ENCODE peak calls at places on chromosomes 13 and 19, in eight cellular contexts. One of them, this sample, is unnamed.

GRCh38 chr19:5083547-5083965 is 114.6 kb downstream of the KDM4B start:
- DNase-seq in activated naive CD8-positive, alpha-beta T cell treated with anti-CD3 and anti-CD28 coated beads, Interleukin-2, amount 50 U/mL, for 16 hours: no peak
- DNase-seq in colonic mucosa: no peak
- DNase-seq in myocyte: no peak
- DNase-seq in renal cortical epithelial cell: no peak
- DNase-seq in T-cell: no peak
- DNase-seq in Peyer's patch: no peak
- DNase-seq in stimulated activated CD8-positive, alpha-beta memory T cell treated with anti-CD3 and anti-CD28 coated beads, Interleukin-15, amount 100 ng/mL, for 24 hours: no peak
- DNase-seq in this sample: no peak

GRCh38 chr13:57629821-57630235 is 1.7 kb upstream of the PCDH17 start:
- DNase-seq in activated naive CD8-positive, alpha-beta T cell treated with anti-CD3 and anti-CD28 coated beads, Interleukin-2, amount 50 U/mL, for 16 hours: no peak
- DNase-seq in colonic mucosa: peak
- DNase-seq in myocyte: no peak
- DNase-seq in renal cortical epithelial cell: peak
- DNase-seq in T-cell: peak
- DNase-seq in Peyer's patch: peak
- DNase-seq in stimulated activated CD8-positive, alpha-beta memory T cell treated with anti-CD3 and anti-CD28 coated beads, Interleukin-15, amount 100 ng/mL, for 24 hours: no peak
- DNase-seq in this sample: peak

GRCh38 chr13:33494596-33495214 is 209.2 kb upstream of the STARD13 start:
- DNase-seq in activated naive CD8-positive, alpha-beta T cell treated with anti-CD3 and anti-CD28 coated beads, Interleukin-2, amount 50 U/mL, for 16 hours: no peak
- DNase-seq in colonic mucosa: no peak
- DNase-seq in myocyte: peak
- DNase-seq in renal cortical epithelial cell: peak
- DNase-seq in T-cell: no peak
- DNase-seq in Peyer's patch: no peak
- DNase-seq in stimulated activated CD8-positive, alpha-beta memory T cell treated with anti-CD3 and anti-CD28 coated beads, Interleukin-15, amount 100 ng/mL, for 24 hours: no peak
- DNase-seq in this sample: peak

GRCh38 chr19:42066075-42066754 is 3.8 kb downstream of the GRIK5 start:
- DNase-seq in activated naive CD8-positive, alpha-beta T cell treated with anti-CD3 and anti-CD28 coated beads, Interleukin-2, amount 50 U/mL, for 16 hours: no peak
- DNase-seq in colonic mucosa: no peak
- DNase-seq in myocyte: peak
- DNase-seq in renal cortical epithelial cell: no peak
- DNase-seq in T-cell: no peak
- DNase-seq in Peyer's patch: no peak
- DNase-seq in stimulated activated CD8-positive, alpha-beta memory T cell treated with anti-CD3 and anti-CD28 coated beads, Interleukin-15, amount 100 ng/mL, for 24 hours: no peak
- DNase-seq in this sample: no peak

GRCh38 chr19:14440049-14440448 is 6.9 kb downstream of the PKN1 start:
- DNase-seq in activated naive CD8-positive, alpha-beta T cell treated with anti-CD3 and anti-CD28 coated beads, Interleukin-2, amount 50 U/mL, for 16 hours: peak
- DNase-seq in colonic mucosa: peak
- DNase-seq in myocyte: no peak
- DNase-seq in renal cortical epithelial cell: no peak
- DNase-seq in T-cell: peak
- DNase-seq in Peyer's patch: peak
- DNase-seq in stimulated activated CD8-positive, alpha-beta memory T cell treated with anti-CD3 and anti-CD28 coated beads, Interleukin-15, amount 100 ng/mL, for 24 hours: peak
- DNase-seq in this sample: no peak

GRCh38 chr13:91592050-91593014 is 193.9 kb downstream of the GPC5 start:
- DNase-seq in activated naive CD8-positive, alpha-beta T cell treated with anti-CD3 and anti-CD28 coated beads, Interleukin-2, amount 50 U/mL, for 16 hours: no peak
- DNase-seq in colonic mucosa: no peak
- DNase-seq in myocyte: no peak
- DNase-seq in renal cortical epithelial cell: no peak
- DNase-seq in T-cell: no peak
- DNase-seq in Peyer's patch: no peak
- DNase-seq in stimulated activated CD8-positive, alpha-beta memory T cell treated with anti-CD3 and anti-CD28 coated beads, Interleukin-15, amount 100 ng/mL, for 24 hours: no peak
- DNase-seq in this sample: no peak

GRCh38 chr19:19538077-19538764 is at the start of gene CILP2:
- DNase-seq in activated naive CD8-positive, alpha-beta T cell treated with anti-CD3 and anti-CD28 coated beads, Interleukin-2, amount 50 U/mL, for 16 hours: no peak
- DNase-seq in colonic mucosa: peak
- DNase-seq in myocyte: no peak
- DNase-seq in renal cortical epithelial cell: no peak
- DNase-seq in T-cell: peak
- DNase-seq in Peyer's patch: no peak
- DNase-seq in stimulated activated CD8-positive, alpha-beta memory T cell treated with anti-CD3 and anti-CD28 coated beads, Interleukin-15, amount 100 ng/mL, for 24 hours: no peak
- DNase-seq in this sample: no peak

GRCh38 chr19:38742906-38743305 is 1.4 kb downstream of the CAPN12 start:
- DNase-seq in activated naive CD8-positive, alpha-beta T cell treated with anti-CD3 and anti-CD28 coated beads, Interleukin-2, amount 50 U/mL, for 16 hours: no peak
- DNase-seq in colonic mucosa: no peak
- DNase-seq in myocyte: no peak
- DNase-seq in renal cortical epithelial cell: no peak
- DNase-seq in T-cell: no peak
- DNase-seq in Peyer's patch: no peak
- DNase-seq in stimulated activated CD8-positive, alpha-beta memory T cell treated with anti-CD3 and anti-CD28 coated beads, Interleukin-15, amount 100 ng/mL, for 24 hours: no peak
- DNase-seq in this sample: no peak

GRCh38 chr19:11380653-11381534 is 3.2 kb downstream of the EPOR start:
- DNase-seq in activated naive CD8-positive, alpha-beta T cell treated with anti-CD3 and anti-CD28 coated beads, Interleukin-2, amount 50 U/mL, for 16 hours: peak
- DNase-seq in colonic mucosa: peak
- DNase-seq in myocyte: peak
- DNase-seq in renal cortical epithelial cell: peak
- DNase-seq in T-cell: peak
- DNase-seq in Peyer's patch: peak
- DNase-seq in stimulated activated CD8-positive, alpha-beta memory T cell treated with anti-CD3 and anti-CD28 coated beads, Interleukin-15, amount 100 ng/mL, for 24 hours: peak
- DNase-seq in this sample: peak

GRCh38 chr13:112714772-112715569 is 25.1 kb downstream of the ATP11A start:
- DNase-seq in activated naive CD8-positive, alpha-beta T cell treated with anti-CD3 and anti-CD28 coated beads, Interleukin-2, amount 50 U/mL, for 16 hours: no peak
- DNase-seq in colonic mucosa: no peak
- DNase-seq in myocyte: no peak
- DNase-seq in renal cortical epithelial cell: no peak
- DNase-seq in T-cell: no peak
- DNase-seq in Peyer's patch: peak
- DNase-seq in stimulated activated CD8-positive, alpha-beta memory T cell treated with anti-CD3 and anti-CD28 coated beads, Interleukin-15, amount 100 ng/mL, for 24 hours: no peak
- DNase-seq in this sample: no peak

GRCh38 chr13:98142427-98143156 is at the start of gene FARP1:
- DNase-seq in activated naive CD8-positive, alpha-beta T cell treated with anti-CD3 and anti-CD28 coated beads, Interleukin-2, amount 50 U/mL, for 16 hours: no peak
- DNase-seq in colonic mucosa: peak
- DNase-seq in myocyte: peak
- DNase-seq in renal cortical epithelial cell: no peak
- DNase-seq in T-cell: peak
- DNase-seq in Peyer's patch: peak
- DNase-seq in stimulated activated CD8-positive, alpha-beta memory T cell treated with anti-CD3 and anti-CD28 coated beads, Interleukin-15, amount 100 ng/mL, for 24 hours: no peak
- DNase-seq in this sample: no peak

GRCh38 chr19:16397791-16398529 is 73.3 kb downstream of the KLF2 start:
- DNase-seq in activated naive CD8-positive, alpha-beta T cell treated with anti-CD3 and anti-CD28 coated beads, Interleukin-2, amount 50 U/mL, for 16 hours: no peak
- DNase-seq in colonic mucosa: no peak
- DNase-seq in myocyte: no peak
- DNase-seq in renal cortical epithelial cell: no peak
- DNase-seq in T-cell: no peak
- DNase-seq in Peyer's patch: no peak
- DNase-seq in stimulated activated CD8-positive, alpha-beta memory T cell treated with anti-CD3 and anti-CD28 coated beads, Interleukin-15, amount 100 ng/mL, for 24 hours: no peak
- DNase-seq in this sample: no peak

GRCh38 chr19:31220540-31220939 is 128.7 kb downstream of the TSHZ3 start:
- DNase-seq in activated naive CD8-positive, alpha-beta T cell treated with anti-CD3 and anti-CD28 coated beads, Interleukin-2, amount 50 U/mL, for 16 hours: no peak
- DNase-seq in colonic mucosa: no peak
- DNase-seq in myocyte: no peak
- DNase-seq in renal cortical epithelial cell: no peak
- DNase-seq in T-cell: peak
- DNase-seq in Peyer's patch: peak
- DNase-seq in stimulated activated CD8-positive, alpha-beta memory T cell treated with anti-CD3 and anti-CD28 coated beads, Interleukin-15, amount 100 ng/mL, for 24 hours: no peak
- DNase-seq in this sample: no peak

GRCh38 chr19:19866599-19867248 is 1.0 kb downstream of the ZNF253 start:
- DNase-seq in activated naive CD8-positive, alpha-beta T cell treated with anti-CD3 and anti-CD28 coated beads, Interleukin-2, amount 50 U/mL, for 16 hours: no peak
- DNase-seq in colonic mucosa: peak
- DNase-seq in myocyte: peak
- DNase-seq in renal cortical epithelial cell: peak
- DNase-seq in T-cell: no peak
- DNase-seq in Peyer's patch: peak
- DNase-seq in stimulated activated CD8-positive, alpha-beta memory T cell treated with anti-CD3 and anti-CD28 coated beads, Interleukin-15, amount 100 ng/mL, for 24 hours: no peak
- DNase-seq in this sample: no peak

GRCh38 chr19:926595-927043 is 784 bp downstream of the ARID3A start:
- DNase-seq in activated naive CD8-positive, alpha-beta T cell treated with anti-CD3 and anti-CD28 coated beads, Interleukin-2, amount 50 U/mL, for 16 hours: no peak
- DNase-seq in colonic mucosa: peak
- DNase-seq in myocyte: peak
- DNase-seq in renal cortical epithelial cell: no peak
- DNase-seq in T-cell: no peak
- DNase-seq in Peyer's patch: peak
- DNase-seq in stimulated activated CD8-positive, alpha-beta memory T cell treated with anti-CD3 and anti-CD28 coated beads, Interleukin-15, amount 100 ng/mL, for 24 hours: no peak
- DNase-seq in this sample: no peak

GRCh38 chr13:27921961-27922910 is 2.4 kb downstream of the PDX1 start:
- DNase-seq in activated naive CD8-positive, alpha-beta T cell treated with anti-CD3 and anti-CD28 coated beads, Interleukin-2, amount 50 U/mL, for 16 hours: no peak
- DNase-seq in colonic mucosa: no peak
- DNase-seq in myocyte: no peak
- DNase-seq in renal cortical epithelial cell: no peak
- DNase-seq in T-cell: no peak
- DNase-seq in Peyer's patch: no peak
- DNase-seq in stimulated activated CD8-positive, alpha-beta memory T cell treated with anti-CD3 and anti-CD28 coated beads, Interleukin-15, amount 100 ng/mL, for 24 hours: no peak
- DNase-seq in this sample: no peak

GRCh38 chr19:3881272-3882040 is 971 bp downstream of the ATCAY start:
- DNase-seq in activated naive CD8-positive, alpha-beta T cell treated with anti-CD3 and anti-CD28 coated beads, Interleukin-2, amount 50 U/mL, for 16 hours: no peak
- DNase-seq in colonic mucosa: no peak
- DNase-seq in myocyte: no peak
- DNase-seq in renal cortical epithelial cell: no peak
- DNase-seq in T-cell: no peak
- DNase-seq in Peyer's patch: no peak
- DNase-seq in stimulated activated CD8-positive, alpha-beta memory T cell treated with anti-CD3 and anti-CD28 coated beads, Interleukin-15, amount 100 ng/mL, for 24 hours: no peak
- DNase-seq in this sample: no peak

GRCh38 chr19:3224346-3225325 is at the start of gene CELF5:
- DNase-seq in activated naive CD8-positive, alpha-beta T cell treated with anti-CD3 and anti-CD28 coated beads, Interleukin-2, amount 50 U/mL, for 16 hours: peak
- DNase-seq in colonic mucosa: peak
- DNase-seq in myocyte: peak
- DNase-seq in renal cortical epithelial cell: no peak
- DNase-seq in T-cell: peak
- DNase-seq in Peyer's patch: peak
- DNase-seq in stimulated activated CD8-positive, alpha-beta memory T cell treated with anti-CD3 and anti-CD28 coated beads, Interleukin-15, amount 100 ng/mL, for 24 hours: peak
- DNase-seq in this sample: no peak

GRCh38 chr19:46613525-46613924 is 11.4 kb downstream of the PTGIR start:
- DNase-seq in activated naive CD8-positive, alpha-beta T cell treated with anti-CD3 and anti-CD28 coated beads, Interleukin-2, amount 50 U/mL, for 16 hours: no peak
- DNase-seq in colonic mucosa: no peak
- DNase-seq in myocyte: no peak
- DNase-seq in renal cortical epithelial cell: no peak
- DNase-seq in T-cell: no peak
- DNase-seq in Peyer's patch: no peak
- DNase-seq in stimulated activated CD8-positive, alpha-beta memory T cell treated with anti-CD3 and anti-CD28 coated beads, Interleukin-15, amount 100 ng/mL, for 24 hours: no peak
- DNase-seq in this sample: no peak

GRCh38 chr13:114130131-114130707 is 2.2 kb downstream of the RASA3 start:
- DNase-seq in activated naive CD8-positive, alpha-beta T cell treated with anti-CD3 and anti-CD28 coated beads, Interleukin-2, amount 50 U/mL, for 16 hours: no peak
- DNase-seq in colonic mucosa: no peak
- DNase-seq in myocyte: no peak
- DNase-seq in renal cortical epithelial cell: no peak
- DNase-seq in T-cell: no peak
- DNase-seq in Peyer's patch: no peak
- DNase-seq in stimulated activated CD8-positive, alpha-beta memory T cell treated with anti-CD3 and anti-CD28 coated beads, Interleukin-15, amount 100 ng/mL, for 24 hours: no peak
- DNase-seq in this sample: no peak

GRCh38 chr19:15222738-15223648 is 9.3 kb downstream of the EPHX3 start:
- DNase-seq in activated naive CD8-positive, alpha-beta T cell treated with anti-CD3 and anti-CD28 coated beads, Interleukin-2, amount 50 U/mL, for 16 hours: peak
- DNase-seq in colonic mucosa: peak
- DNase-seq in myocyte: peak
- DNase-seq in renal cortical epithelial cell: peak
- DNase-seq in T-cell: peak
- DNase-seq in Peyer's patch: peak
- DNase-seq in stimulated activated CD8-positive, alpha-beta memory T cell treated with anti-CD3 and anti-CD28 coated beads, Interleukin-15, amount 100 ng/mL, for 24 hours: peak
- DNase-seq in this sample: peak

GRCh38 chr13:20148501-20149183 is 12.2 kb downstream of the GJA3 start:
- DNase-seq in activated naive CD8-positive, alpha-beta T cell treated with anti-CD3 and anti-CD28 coated beads, Interleukin-2, amount 50 U/mL, for 16 hours: no peak
- DNase-seq in colonic mucosa: no peak
- DNase-seq in myocyte: no peak
- DNase-seq in renal cortical epithelial cell: no peak
- DNase-seq in T-cell: no peak
- DNase-seq in Peyer's patch: no peak
- DNase-seq in stimulated activated CD8-positive, alpha-beta memory T cell treated with anti-CD3 and anti-CD28 coated beads, Interleukin-15, amount 100 ng/mL, for 24 hours: no peak
- DNase-seq in this sample: no peak

GRCh38 chr19:36420961-36421748 is 2.7 kb upstream of the ZFP82 start:
- DNase-seq in activated naive CD8-positive, alpha-beta T cell treated with anti-CD3 and anti-CD28 coated beads, Interleukin-2, amount 50 U/mL, for 16 hours: no peak
- DNase-seq in colonic mucosa: peak
- DNase-seq in myocyte: no peak
- DNase-seq in renal cortical epithelial cell: peak
- DNase-seq in T-cell: no peak
- DNase-seq in Peyer's patch: no peak
- DNase-seq in stimulated activated CD8-positive, alpha-beta memory T cell treated with anti-CD3 and anti-CD28 coated beads, Interleukin-15, amount 100 ng/mL, for 24 hours: no peak
- DNase-seq in this sample: no peak

GRCh38 chr13:24698686-24699085 is 18.5 kb downstream of the ATP12A start:
- DNase-seq in activated naive CD8-positive, alpha-beta T cell treated with anti-CD3 and anti-CD28 coated beads, Interleukin-2, amount 50 U/mL, for 16 hours: no peak
- DNase-seq in colonic mucosa: no peak
- DNase-seq in myocyte: no peak
- DNase-seq in renal cortical epithelial cell: no peak
- DNase-seq in T-cell: no peak
- DNase-seq in Peyer's patch: no peak
- DNase-seq in stimulated activated CD8-positive, alpha-beta memory T cell treated with anti-CD3 and anti-CD28 coated beads, Interleukin-15, amount 100 ng/mL, for 24 hours: no peak
- DNase-seq in this sample: no peak

GRCh38 chr19:271856-272255 is 19.3 kb downstream of the PLPP2 start:
- DNase-seq in activated naive CD8-positive, alpha-beta T cell treated with anti-CD3 and anti-CD28 coated beads, Interleukin-2, amount 50 U/mL, for 16 hours: no peak
- DNase-seq in colonic mucosa: no peak
- DNase-seq in myocyte: no peak
- DNase-seq in renal cortical epithelial cell: no peak
- DNase-seq in T-cell: no peak
- DNase-seq in Peyer's patch: no peak
- DNase-seq in stimulated activated CD8-positive, alpha-beta memory T cell treated with anti-CD3 and anti-CD28 coated beads, Interleukin-15, amount 100 ng/mL, for 24 hours: no peak
- DNase-seq in this sample: no peak

GRCh38 chr19:49506575-49507105 is 5.8 kb upstream of the FCGRT start:
- DNase-seq in activated naive CD8-positive, alpha-beta T cell treated with anti-CD3 and anti-CD28 coated beads, Interleukin-2, amount 50 U/mL, for 16 hours: no peak
- DNase-seq in colonic mucosa: peak
- DNase-seq in myocyte: peak
- DNase-seq in renal cortical epithelial cell: peak
- DNase-seq in T-cell: peak
- DNase-seq in Peyer's patch: peak
- DNase-seq in stimulated activated CD8-positive, alpha-beta memory T cell treated with anti-CD3 and anti-CD28 coated beads, Interleukin-15, amount 100 ng/mL, for 24 hours: peak
- DNase-seq in this sample: no peak

GRCh38 chr13:20118268-20119140 is 42.3 kb downstream of the GJA3 start:
- DNase-seq in activated naive CD8-positive, alpha-beta T cell treated with anti-CD3 and anti-CD28 coated beads, Interleukin-2, amount 50 U/mL, for 16 hours: no peak
- DNase-seq in colonic mucosa: peak
- DNase-seq in myocyte: peak
- DNase-seq in renal cortical epithelial cell: no peak
- DNase-seq in T-cell: peak
- DNase-seq in Peyer's patch: peak
- DNase-seq in stimulated activated CD8-positive, alpha-beta memory T cell treated with anti-CD3 and anti-CD28 coated beads, Interleukin-15, amount 100 ng/mL, for 24 hours: no peak
- DNase-seq in this sample: no peak

GRCh38 chr13:114132419-114133121 is at the start of gene RASA3:
- DNase-seq in activated naive CD8-positive, alpha-beta T cell treated with anti-CD3 and anti-CD28 coated beads, Interleukin-2, amount 50 U/mL, for 16 hours: no peak
- DNase-seq in colonic mucosa: peak
- DNase-seq in myocyte: peak
- DNase-seq in renal cortical epithelial cell: peak
- DNase-seq in T-cell: peak
- DNase-seq in Peyer's patch: peak
- DNase-seq in stimulated activated CD8-positive, alpha-beta memory T cell treated with anti-CD3 and anti-CD28 coated beads, Interleukin-15, amount 100 ng/mL, for 24 hours: no peak
- DNase-seq in this sample: peak

GRCh38 chr13:102344410-102344809 is 57.4 kb downstream of the FGF14 start:
- DNase-seq in activated naive CD8-positive, alpha-beta T cell treated with anti-CD3 and anti-CD28 coated beads, Interleukin-2, amount 50 U/mL, for 16 hours: no peak
- DNase-seq in colonic mucosa: no peak
- DNase-seq in myocyte: no peak
- DNase-seq in renal cortical epithelial cell: no peak
- DNase-seq in T-cell: no peak
- DNase-seq in Peyer's patch: no peak
- DNase-seq in stimulated activated CD8-positive, alpha-beta memory T cell treated with anti-CD3 and anti-CD28 coated beads, Interleukin-15, amount 100 ng/mL, for 24 hours: no peak
- DNase-seq in this sample: no peak

GRCh38 chr19:34662919-34663318 is 14.0 kb downstream of the SCGB2B2 start:
- DNase-seq in activated naive CD8-positive, alpha-beta T cell treated with anti-CD3 and anti-CD28 coated beads, Interleukin-2, amount 50 U/mL, for 16 hours: peak
- DNase-seq in colonic mucosa: no peak
- DNase-seq in myocyte: peak
- DNase-seq in renal cortical epithelial cell: no peak
- DNase-seq in T-cell: peak
- DNase-seq in Peyer's patch: no peak
- DNase-seq in stimulated activated CD8-positive, alpha-beta memory T cell treated with anti-CD3 and anti-CD28 coated beads, Interleukin-15, amount 100 ng/mL, for 24 hours: no peak
- DNase-seq in this sample: no peak

GRCh38 chr19:58374200-58374599 is 6.6 kb downstream of the ZNF837 start:
- DNase-seq in activated naive CD8-positive, alpha-beta T cell treated with anti-CD3 and anti-CD28 coated beads, Interleukin-2, amount 50 U/mL, for 16 hours: no peak
- DNase-seq in colonic mucosa: no peak
- DNase-seq in myocyte: no peak
- DNase-seq in renal cortical epithelial cell: peak
- DNase-seq in T-cell: no peak
- DNase-seq in Peyer's patch: no peak
- DNase-seq in stimulated activated CD8-positive, alpha-beta memory T cell treated with anti-CD3 and anti-CD28 coated beads, Interleukin-15, amount 100 ng/mL, for 24 hours: no peak
- DNase-seq in this sample: no peak

GRCh38 chr19:42225718-42226292 is 5.7 kb downstream of the ZNF526 start:
- DNase-seq in activated naive CD8-positive, alpha-beta T cell treated with anti-CD3 and anti-CD28 coated beads, Interleukin-2, amount 50 U/mL, for 16 hours: no peak
- DNase-seq in colonic mucosa: no peak
- DNase-seq in myocyte: no peak
- DNase-seq in renal cortical epithelial cell: no peak
- DNase-seq in T-cell: no peak
- DNase-seq in Peyer's patch: no peak
- DNase-seq in stimulated activated CD8-positive, alpha-beta memory T cell treated with anti-CD3 and anti-CD28 coated beads, Interleukin-15, amount 100 ng/mL, for 24 hours: no peak
- DNase-seq in this sample: no peak

GRCh38 chr19:6109947-6110346 is 353 bp downstream of the RFX2 start:
- DNase-seq in activated naive CD8-positive, alpha-beta T cell treated with anti-CD3 and anti-CD28 coated beads, Interleukin-2, amount 50 U/mL, for 16 hours: no peak
- DNase-seq in colonic mucosa: peak
- DNase-seq in myocyte: no peak
- DNase-seq in renal cortical epithelial cell: no peak
- DNase-seq in T-cell: no peak
- DNase-seq in Peyer's patch: peak
- DNase-seq in stimulated activated CD8-positive, alpha-beta memory T cell treated with anti-CD3 and anti-CD28 coated beads, Interleukin-15, amount 100 ng/mL, for 24 hours: no peak
- DNase-seq in this sample: no peak

GRCh38 chr19:3361384-3362216 is 4.8 kb upstream of the NFIC start:
- DNase-seq in activated naive CD8-positive, alpha-beta T cell treated with anti-CD3 and anti-CD28 coated beads, Interleukin-2, amount 50 U/mL, for 16 hours: no peak
- DNase-seq in colonic mucosa: no peak
- DNase-seq in myocyte: no peak
- DNase-seq in renal cortical epithelial cell: no peak
- DNase-seq in T-cell: no peak
- DNase-seq in Peyer's patch: no peak
- DNase-seq in stimulated activated CD8-positive, alpha-beta memory T cell treated with anti-CD3 and anti-CD28 coated beads, Interleukin-15, amount 100 ng/mL, for 24 hours: no peak
- DNase-seq in this sample: no peak